ENCODE peak calls at places on chromosomes 13 and 19, in five cellular contexts. V, F, G, W and K are unnamed samples.

GRCh38 chr13:102400619-102401125 is 1.2 kb downstream of the FGF14 start:
- DNase-seq in W (peak), G (no peak), V (no peak), F (no peak), K (peak)

GRCh38 chr19:1859319-1859718 is 4.1 kb downstream of the KLF16 start:
- DNase-seq in W (no peak), G (no peak), F (no peak), V (no peak), K (no peak)

GRCh38 chr13:76619631-76620030 is 266.6 kb downstream of the KCTD12 start:
- DNase-seq in V (no peak), G (no peak), W (no peak), F (no peak), K (no peak)

GRCh38 chr13:29908411-29908810 is 58.0 kb upstream of the UBL3 start:
- DNase-seq in W (no peak), F (no peak), V (no peak), G (peak), K (no peak)

GRCh38 chr19:56917998-56918397 is 77.5 kb upstream of the PEG3 start:
- DNase-seq in V (no peak), G (no peak), F (no peak), W (peak), K (peak)

GRCh38 chr19:932647-933552 is 7.1 kb downstream of the ARID3A start:
- DNase-seq in W (no peak), G (peak), F (peak), V (no peak), K (no peak)

GRCh38 chr13:53012707-53013106 is 15.9 kb upstream of the OLFM4 start:
- DNase-seq in V (no peak), G (no peak), F (no peak), W (no peak), K (no peak)

GRCh38 chr13:44800626-44801025 is 188.6 kb downstream of the NUFIP1 start:
- DNase-seq in F (no peak), V (no peak), W (no peak), G (no peak), K (no peak)

GRCh38 chr13:24997367-24997967 is 98.5 kb upstream of the PABPC3 start:
- DNase-seq in G (no peak), V (no peak), W (no peak), F (peak), K (no peak)

GRCh38 chr13:79486433-79487188 is 5.7 kb downstream of the NDFIP2 start:
- DNase-seq in G (no peak), W (no peak), V (no peak), F (no peak), K (no peak)

GRCh38 chr19:51124729-51125128 is at the start of gene SIGLEC9:
- DNase-seq in V (no peak), W (no peak), F (no peak), G (no peak), K (peak)

GRCh38 chr13:31042084-31042483 is 109.6 kb downstream of the TEX26 start:
- DNase-seq in V (no peak), W (no peak), G (no peak), F (no peak), K (no peak)